ENCODE peak calls at places on chromosomes 1 and 21, in four cellular contexts. N, R, J and E are unnamed samples. For H3K4me1, the result is how much of the 10 kb centered on the place peaks cover.

GRCh38 chr1:98749152-98749756 is 87.7 kb downstream of the SNX7 start:
- DNase-seq in N (peak), R (no peak), J (peak), E (no peak)

GRCh38 chr1:19828546-19828945 is 13.5 kb upstream of the RNF186 start:
- DNase-seq in N (no peak), R (no peak), J (no peak), E (no peak)

GRCh38 chr1:88890790-88891317 is 513 bp downstream of the GTF2B start:
- DNase-seq in N (peak), R (no peak), J (peak), E (peak)

GRCh38 chr1:15439325-15439724 is 1.1 kb downstream of the CTRC start:
- DNase-seq in N (no peak), R (no peak), J (no peak), E (no peak)

GRCh38 chr1:17615157-17615556 is 75.7 kb downstream of the ARHGEF10L start:
- DNase-seq in N (no peak), R (no peak), J (no peak), E (no peak)

GRCh38 chr1:29245261-29245660 is 8.9 kb downstream of the PTPRU start:
- DNase-seq in N (no peak), R (no peak), J (no peak), E (no peak)

GRCh38 chr1:224357626-224358124 is 996 bp downstream of the CNIH4 start:
- DNase-seq in N (no peak), R (no peak), J (peak), E (no peak)

GRCh38 chr1:116886532-116886931 is 23.2 kb upstream of the PTGFRN start:
- DNase-seq in N (no peak), R (no peak), J (peak), E (no peak)

GRCh38 chr21:37944492-37944891 is 28.2 kb upstream of the KCNJ6 start:
- DNase-seq in N (no peak), R (no peak), J (no peak), E (no peak)

GRCh38 chr1:229940689-229941088 is 126.3 kb upstream of the GALNT2 start:
- DNase-seq in N (no peak), R (no peak), J (peak), E (no peak)

GRCh38 chr1:229342305-229342901 is 444 bp downstream of the CCSAP start:
- DNase-seq in N (peak), R (peak), J (peak), E (peak)

GRCh38 chr1:226983247-226983997 is 43.3 kb downstream of the COQ8A start:
- DNase-seq in N (no peak), R (no peak), J (no peak), E (peak)

GRCh38 chr21:32135401-32136363 is 143.2 kb downstream of the MIS18A start:
- DNase-seq in N (no peak), R (no peak), J (no peak), E (no peak)

DNA sequence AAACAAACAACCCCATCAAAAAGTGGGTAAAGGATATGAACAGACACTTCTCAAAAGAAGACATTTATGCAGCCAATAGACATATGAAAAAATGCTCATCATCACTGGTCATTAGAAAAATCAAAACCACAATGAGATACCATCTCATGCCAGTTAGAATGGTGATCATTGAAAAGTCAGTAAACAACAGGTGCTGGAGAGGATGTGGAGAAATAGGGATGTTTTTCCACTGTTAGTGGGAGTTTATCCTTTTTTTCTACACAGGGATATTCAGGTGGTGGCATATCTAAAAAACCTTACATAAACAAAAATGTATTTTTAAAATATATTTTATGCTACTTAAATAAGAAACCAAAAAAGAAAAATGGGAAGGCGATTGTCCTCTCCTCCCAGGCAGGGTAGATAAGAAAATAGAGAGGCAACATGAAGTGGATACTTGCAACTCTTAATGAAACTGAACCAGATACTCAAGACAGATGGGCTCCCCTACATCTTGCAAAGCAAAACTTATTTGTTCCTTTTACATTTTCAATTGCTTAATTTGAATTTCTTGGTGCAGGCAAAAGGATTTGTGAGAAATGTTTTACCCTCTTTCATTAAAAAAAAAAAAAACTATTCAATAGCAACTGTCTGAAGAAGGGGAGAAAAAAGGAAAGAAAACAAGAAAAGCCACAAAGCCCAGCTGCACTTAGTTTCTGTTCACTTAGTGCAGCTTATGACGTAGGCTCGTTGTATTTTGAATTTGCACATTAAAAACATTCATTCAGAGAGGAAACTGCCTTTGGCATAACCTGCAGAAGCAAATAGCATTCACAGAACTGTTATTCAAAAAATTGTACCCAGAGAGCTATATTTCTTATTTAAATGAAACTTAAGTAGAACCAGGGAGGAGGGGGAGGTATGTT is 36.9 kb upstream of the RGS1 start:
- DNase-seq in N (peak), R (no peak), J (no peak), E (no peak)
- H3K4me1 ChIP-seq in N (under half), R (under half), J (under half), E (under half)

DNA sequence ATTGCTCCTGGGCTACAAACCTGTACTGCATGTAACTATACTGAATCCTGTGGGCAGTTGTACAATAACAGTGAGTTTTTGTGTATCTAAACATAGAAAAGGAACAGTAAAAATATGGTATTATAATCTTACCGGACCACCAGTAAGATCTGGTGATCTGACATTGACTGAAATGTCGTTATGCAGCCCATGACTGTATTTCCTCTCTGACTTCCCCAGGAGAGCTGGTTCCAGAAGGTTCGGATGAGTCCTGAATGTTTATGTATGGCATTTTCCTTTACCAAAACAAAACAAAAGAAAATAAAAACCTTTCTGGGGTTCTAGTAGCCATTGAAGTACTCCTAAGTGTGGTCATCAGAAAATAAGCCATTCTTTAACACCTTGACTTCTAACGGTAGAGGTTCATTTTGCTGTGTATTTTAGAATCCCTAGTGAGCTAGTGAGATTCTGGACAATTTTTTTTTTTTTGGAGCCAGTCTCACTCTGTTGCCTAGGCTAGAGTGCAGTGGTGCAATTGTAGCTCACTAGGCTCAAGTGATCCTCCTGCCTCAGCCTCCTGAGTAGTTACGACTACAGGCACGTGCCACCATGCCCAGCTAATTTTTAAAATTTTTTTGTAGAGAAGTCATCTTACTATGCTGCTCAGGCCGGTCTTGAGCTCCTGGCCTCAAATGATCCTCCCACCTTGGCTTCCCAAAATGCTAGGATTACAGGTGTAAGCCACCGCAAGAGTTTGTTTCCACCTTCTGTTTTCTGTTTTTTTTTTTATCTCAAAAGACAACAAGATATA is 27.7 kb downstream of the UBE4B start:
- DNase-seq in N (no peak), R (no peak), J (no peak), E (no peak)
- H3K4me1 ChIP-seq in N (under half), R (under half), J (under half), E (under half)

DNA sequence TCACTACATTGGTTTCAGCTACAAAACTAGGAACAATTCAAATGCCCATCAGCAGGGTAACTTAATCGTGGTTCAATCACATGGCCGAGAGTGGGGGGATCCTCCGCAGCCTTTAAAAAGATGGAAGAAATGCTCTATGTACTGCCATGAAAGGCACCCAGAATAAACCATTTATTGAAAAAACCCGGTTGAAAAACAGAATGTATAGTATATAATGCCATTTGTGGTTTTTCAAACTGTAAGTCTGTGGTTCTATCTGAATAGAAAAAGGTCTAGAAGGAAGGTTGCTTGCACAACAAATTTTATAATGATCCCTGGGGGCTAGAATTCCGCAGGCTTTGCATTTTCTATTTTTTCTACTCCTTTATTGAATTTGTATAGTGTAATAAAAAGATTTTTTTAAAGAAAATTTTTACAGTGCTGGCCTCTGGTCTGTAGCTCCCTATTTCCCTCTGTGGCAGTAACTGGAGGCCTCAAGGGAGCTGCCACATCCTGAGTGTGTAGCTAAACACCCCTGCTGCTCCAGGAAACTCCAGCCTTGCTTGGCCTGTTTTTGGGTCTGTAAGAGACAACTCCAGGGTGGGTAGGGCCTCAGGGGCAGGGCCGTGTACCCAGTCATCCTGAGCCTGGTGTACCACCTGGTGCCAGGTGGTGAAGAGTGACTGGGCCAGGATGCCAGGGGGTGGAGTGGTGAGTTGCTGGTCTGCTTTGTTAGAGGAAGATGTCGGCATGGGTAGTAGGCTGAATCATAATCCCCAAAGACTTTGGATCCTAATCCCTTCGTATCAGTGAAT is 51.5 kb upstream of the EPS8L3 start:
- DNase-seq in N (no peak), R (no peak), J (peak), E (no peak)
- H3K4me1 ChIP-seq in N (under half), R (under half), J (under half), E (under half)

DNA sequence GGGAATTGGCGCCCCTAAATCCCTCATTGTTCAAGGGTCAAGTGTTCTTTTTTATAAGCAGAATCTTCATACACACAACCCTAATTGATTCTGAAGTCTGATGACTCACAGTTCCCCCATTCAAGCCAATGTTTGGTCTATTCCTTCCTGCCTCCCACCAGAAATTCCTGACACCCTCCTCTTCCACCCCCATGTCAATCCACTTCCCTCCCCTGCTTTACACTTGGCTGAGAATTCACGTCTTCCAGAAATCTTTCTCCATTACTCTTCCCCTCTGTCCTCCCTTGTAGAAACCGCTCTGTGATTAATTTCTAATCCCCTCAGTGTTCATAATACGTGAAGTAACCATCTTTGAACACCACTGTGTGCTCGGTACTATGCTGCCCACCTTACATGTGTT is 76.2 kb upstream of the CD34 start:
- DNase-seq in N (no peak), R (no peak), J (no peak), E (no peak)
- H3K4me1 ChIP-seq in N (under half), R (under half), J (under half), E (under half)

DNA sequence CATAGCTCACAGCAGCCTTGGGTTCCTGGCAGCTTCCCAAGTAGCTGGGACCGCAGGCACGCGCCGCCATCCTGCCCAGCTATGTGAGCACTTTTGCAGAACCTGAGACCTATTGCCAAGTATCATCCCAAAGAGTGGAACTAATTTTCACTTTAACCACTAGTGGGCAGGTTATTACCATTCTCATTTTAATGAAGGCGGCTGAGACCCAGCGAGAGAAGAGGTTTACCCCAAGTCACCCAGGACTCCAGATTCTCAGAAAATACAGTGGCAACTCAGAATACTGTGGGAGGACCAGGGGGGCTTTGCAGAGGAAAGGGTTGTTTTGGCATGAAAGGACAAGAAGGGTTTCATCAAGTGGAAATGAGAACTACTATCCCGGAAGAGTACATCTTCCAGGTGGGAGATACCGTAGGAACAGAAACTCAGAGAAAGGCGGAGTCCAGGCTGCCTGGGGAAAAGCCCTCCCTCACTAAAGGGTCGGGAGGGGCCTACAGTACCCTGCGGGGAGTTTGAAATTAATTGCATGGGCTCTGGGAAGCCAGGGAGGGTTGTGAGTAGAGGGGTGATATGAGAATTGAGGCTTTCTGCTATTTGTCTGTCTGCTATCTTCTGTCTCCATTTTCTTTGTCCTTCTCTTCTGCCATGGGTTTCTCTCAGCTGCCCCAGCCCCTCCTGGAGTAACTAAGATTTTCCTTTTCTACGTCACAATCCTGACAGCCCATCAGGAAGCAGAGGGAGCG is 7.2 kb upstream of the SEMA4A start:
- DNase-seq in N (peak), R (peak), J (peak), E (peak)
- H3K4me1 ChIP-seq in N (under half), R (under half), J (under half), E (under half)

GRCh38 chr1:206586501-206587445 is 25.5 kb downstream of the EIF2D start:
- DNase-seq in N (no peak), R (no peak), J (no peak), E (no peak)
- H3K4me1 ChIP-seq in N (under half), R (under half), J (under half), E (under half)

GRCh38 chr21:44019568-44019958 is 7.5 kb downstream of the TRAPPC10 start:
- DNase-seq in N (no peak), R (no peak), J (no peak), E (no peak)
- H3K4me1 ChIP-seq in N (half or more), R (under half), J (under half), E (under half)